ENCODE peak calls at places on chromosomes 7 and 10, in eight cellular contexts. One of them, this sample, is unnamed.

GRCh38 chr10:131617113-131617877 is 283.5 kb upstream of the PPP2R2D start:
- DNase-seq in stimulated activated CD4-positive, alpha-beta T cell treated with anti-CD3 and anti-CD28 coated beads, Interleukin-2, amount 100 ng/mL, for 24 hours: no peak
- DNase-seq in NCI-H1417: peak
- DNase-seq in AG20443: no peak
- DNase-seq in D341Med: no peak
- DNase-seq in activated CD4-positive, alpha-beta T cell treated with anti-CD3 and anti-CD28 coated beads, Interleukin-2, amount 50 U/mL, for 1 hour: peak
- DNase-seq in heart right ventricle: no peak
- DNase-seq in mucosa of gallbladder: no peak
- DNase-seq in this sample: no peak

GRCh38 chr7:50393547-50394252 is 56.5 kb downstream of the FIGNL1 start:
- DNase-seq in stimulated activated CD4-positive, alpha-beta T cell treated with anti-CD3 and anti-CD28 coated beads, Interleukin-2, amount 100 ng/mL, for 24 hours: peak
- DNase-seq in NCI-H1417: no peak
- DNase-seq in AG20443: no peak
- DNase-seq in D341Med: no peak
- DNase-seq in activated CD4-positive, alpha-beta T cell treated with anti-CD3 and anti-CD28 coated beads, Interleukin-2, amount 50 U/mL, for 1 hour: peak
- DNase-seq in heart right ventricle: no peak
- DNase-seq in mucosa of gallbladder: no peak
- DNase-seq in this sample: no peak

GRCh38 chr7:81284576-81284975 is 365.7 kb upstream of the SEMA3C start:
- DNase-seq in stimulated activated CD4-positive, alpha-beta T cell treated with anti-CD3 and anti-CD28 coated beads, Interleukin-2, amount 100 ng/mL, for 24 hours: no peak
- DNase-seq in NCI-H1417: no peak
- DNase-seq in AG20443: peak
- DNase-seq in D341Med: no peak
- DNase-seq in activated CD4-positive, alpha-beta T cell treated with anti-CD3 and anti-CD28 coated beads, Interleukin-2, amount 50 U/mL, for 1 hour: no peak
- DNase-seq in heart right ventricle: no peak
- DNase-seq in mucosa of gallbladder: no peak
- DNase-seq in this sample: no peak

GRCh38 chr7:16708496-16708895 is 45.1 kb upstream of the TSPAN13 start:
- DNase-seq in stimulated activated CD4-positive, alpha-beta T cell treated with anti-CD3 and anti-CD28 coated beads, Interleukin-2, amount 100 ng/mL, for 24 hours: no peak
- DNase-seq in NCI-H1417: no peak
- DNase-seq in AG20443: peak
- DNase-seq in D341Med: no peak
- DNase-seq in activated CD4-positive, alpha-beta T cell treated with anti-CD3 and anti-CD28 coated beads, Interleukin-2, amount 50 U/mL, for 1 hour: no peak
- DNase-seq in heart right ventricle: no peak
- DNase-seq in mucosa of gallbladder: no peak
- DNase-seq in this sample: no peak

GRCh38 chr10:43849551-43849950 is 200.9 kb upstream of the ZNF32 start:
- DNase-seq in stimulated activated CD4-positive, alpha-beta T cell treated with anti-CD3 and anti-CD28 coated beads, Interleukin-2, amount 100 ng/mL, for 24 hours: no peak
- DNase-seq in NCI-H1417: no peak
- DNase-seq in AG20443: no peak
- DNase-seq in D341Med: no peak
- DNase-seq in activated CD4-positive, alpha-beta T cell treated with anti-CD3 and anti-CD28 coated beads, Interleukin-2, amount 50 U/mL, for 1 hour: no peak
- DNase-seq in heart right ventricle: no peak
- DNase-seq in mucosa of gallbladder: no peak
- DNase-seq in this sample: no peak

GRCh38 chr7:69430502-69431145 is 167.7 kb upstream of the AUTS2 start:
- DNase-seq in stimulated activated CD4-positive, alpha-beta T cell treated with anti-CD3 and anti-CD28 coated beads, Interleukin-2, amount 100 ng/mL, for 24 hours: no peak
- DNase-seq in NCI-H1417: no peak
- DNase-seq in AG20443: no peak
- DNase-seq in D341Med: peak
- DNase-seq in activated CD4-positive, alpha-beta T cell treated with anti-CD3 and anti-CD28 coated beads, Interleukin-2, amount 50 U/mL, for 1 hour: no peak
- DNase-seq in heart right ventricle: peak
- DNase-seq in mucosa of gallbladder: peak
- DNase-seq in this sample: peak

GRCh38 chr7:17661982-17662585 is 278.2 kb downstream of the SNX13 start:
- DNase-seq in stimulated activated CD4-positive, alpha-beta T cell treated with anti-CD3 and anti-CD28 coated beads, Interleukin-2, amount 100 ng/mL, for 24 hours: no peak
- DNase-seq in NCI-H1417: no peak
- DNase-seq in AG20443: no peak
- DNase-seq in D341Med: no peak
- DNase-seq in activated CD4-positive, alpha-beta T cell treated with anti-CD3 and anti-CD28 coated beads, Interleukin-2, amount 50 U/mL, for 1 hour: no peak
- DNase-seq in heart right ventricle: no peak
- DNase-seq in mucosa of gallbladder: no peak
- DNase-seq in this sample: no peak

GRCh38 chr7:32680259-32681173 is 185.2 kb downstream of the AVL9 start:
- DNase-seq in stimulated activated CD4-positive, alpha-beta T cell treated with anti-CD3 and anti-CD28 coated beads, Interleukin-2, amount 100 ng/mL, for 24 hours: no peak
- DNase-seq in NCI-H1417: peak
- DNase-seq in AG20443: no peak
- DNase-seq in D341Med: no peak
- DNase-seq in activated CD4-positive, alpha-beta T cell treated with anti-CD3 and anti-CD28 coated beads, Interleukin-2, amount 50 U/mL, for 1 hour: no peak
- DNase-seq in heart right ventricle: no peak
- DNase-seq in mucosa of gallbladder: peak
- DNase-seq in this sample: no peak

GRCh38 chr10:124534231-124534798 is 72.7 kb downstream of the LHPP start:
- DNase-seq in stimulated activated CD4-positive, alpha-beta T cell treated with anti-CD3 and anti-CD28 coated beads, Interleukin-2, amount 100 ng/mL, for 24 hours: no peak
- DNase-seq in NCI-H1417: no peak
- DNase-seq in AG20443: no peak
- DNase-seq in D341Med: no peak
- DNase-seq in activated CD4-positive, alpha-beta T cell treated with anti-CD3 and anti-CD28 coated beads, Interleukin-2, amount 50 U/mL, for 1 hour: no peak
- DNase-seq in heart right ventricle: no peak
- DNase-seq in mucosa of gallbladder: no peak
- DNase-seq in this sample: no peak